ENCODE peak calls at places on chromosomes 2 and 18, in five cellular contexts. P, V, K, H and X are unnamed samples.

GRCh38 chr18:56770873-56771272 is 119.7 kb downstream of the WDR7 start:
- DNase-seq in P (peak), V (no peak), K (peak), H (no peak), X (no peak)

GRCh38 chr18:34031810-34032209 is 192.9 kb downstream of the NOL4 start:
- DNase-seq in P (no peak), V (no peak), K (no peak), H (no peak), X (no peak)

GRCh38 chr18:62621546-62621945 is 93.8 kb upstream of the PHLPP1 start:
- DNase-seq in P (peak), V (no peak), K (no peak), H (peak), X (no peak)

GRCh38 chr2:233832869-233833812 is 21.2 kb downstream of the HJURP start:
- DNase-seq in P (peak), V (peak), K (peak), H (no peak), X (peak)

GRCh38 chr18:71020342-71021096 is 731.7 kb downstream of the SOCS6 start:
- DNase-seq in P (peak), V (no peak), K (peak), H (no peak), X (no peak)

GRCh38 chr2:10012963-10013461 is 30.3 kb upstream of the KLF11 start:
- DNase-seq in P (no peak), V (no peak), K (no peak), H (no peak), X (no peak)

GRCh38 chr2:17615728-17616351 is 75.3 kb downstream of the VSNL1 start:
- DNase-seq in P (peak), V (no peak), K (peak), H (peak), X (no peak)

GRCh38 chr2:234873828-234874173 is 78.0 kb upstream of the SH3BP4 start:
- DNase-seq in P (peak), V (peak), K (peak), H (no peak), X (peak)

GRCh38 chr18:44733069-44733753 is 52.5 kb downstream of the SETBP1 start:
- DNase-seq in P (peak), V (no peak), K (peak), H (peak), X (no peak)

GRCh38 chr2:135494503-135494902 is 36.5 kb downstream of the ZRANB3 start:
- DNase-seq in P (peak), V (no peak), K (peak), H (no peak), X (no peak)

GRCh38 chr2:79437416-79438281 is 75.2 kb upstream of the CTNNA2 start:
- DNase-seq in P (peak), V (no peak), K (no peak), H (no peak), X (no peak)

GRCh38 chr2:143844986-143845385 is 674.9 kb downstream of the ZEB2 start:
- DNase-seq in P (no peak), V (no peak), K (no peak), H (no peak), X (no peak)

GRCh38 chr2:30234180-30234971 is 3.0 kb downstream of the LBH start:
- DNase-seq in P (peak), V (peak), K (peak), H (no peak), X (peak)

GRCh38 chr18:39959839-39960238 is 1995.2 kb upstream of the PIK3C3 start:
- DNase-seq in P (peak), V (no peak), K (no peak), H (no peak), X (no peak)

GRCh38 chr18:62767321-62767720 is 52.0 kb downstream of the PHLPP1 start:
- DNase-seq in P (peak), V (no peak), K (no peak), H (no peak), X (no peak)

GRCh38 chr2:205776139-205776538 is 93.8 kb downstream of the NRP2 start:
- DNase-seq in P (peak), V (peak), K (no peak), H (peak), X (peak)

GRCh38 chr2:138602166-138602460 is 100.5 kb downstream of the SPOPL start:
- DNase-seq in P (no peak), V (no peak), K (no peak), H (no peak), X (no peak)

GRCh38 chr2:238233625-238234024 is 6.2 kb downstream of the HES6 start:
- DNase-seq in P (no peak), V (no peak), K (no peak), H (no peak), X (no peak)

GRCh38 chr18:63774511-63774910 is 707 bp upstream of the SERPINB7 start:
- DNase-seq in P (no peak), V (no peak), K (no peak), H (no peak), X (no peak)

GRCh38 chr2:130720036-130720435 is 8.8 kb upstream of the GPR148 start:
- DNase-seq in P (no peak), V (no peak), K (no peak), H (no peak), X (no peak)